ENCODE peak calls at places on chromosome 13, in seven cellular contexts. M, D, J, U, V, A and X are unnamed samples.

GRCh38 chr13:94154362-94154761 is 325.1 kb downstream of the DCT start:
- DNase-seq in M (peak), D (no peak), J (no peak), U (no peak), V (no peak), A (no peak), X (no peak)

GRCh38 chr13:20151016-20151415 is 9.8 kb downstream of the GJA3 start:
- DNase-seq in M (no peak), D (no peak), J (peak), U (no peak), V (no peak), A (no peak), X (no peak)

GRCh38 chr13:51818276-51818675 is 14.3 kb upstream of the DHRS12 start:
- DNase-seq in M (no peak), D (no peak), J (no peak), U (no peak), V (no peak), A (no peak), X (no peak)

GRCh38 chr13:42345367-42345766 is 73.4 kb downstream of the AKAP11 start:
- DNase-seq in M (no peak), D (no peak), J (no peak), U (no peak), V (no peak), A (no peak), X (no peak)

GRCh38 chr13:98839826-98840769 is 87.6 kb upstream of the SLC15A1 start:
- DNase-seq in M (peak), D (peak), J (peak), U (peak), V (no peak), A (no peak), X (peak)

GRCh38 chr13:91889641-91890040 is 491.2 kb downstream of the GPC5 start:
- DNase-seq in M (no peak), D (no peak), J (no peak), U (no peak), V (no peak), A (no peak), X (no peak)

GRCh38 chr13:43057653-43058317 is 34.4 kb downstream of the DNAJC15 start:
- DNase-seq in M (no peak), D (no peak), J (no peak), U (no peak), V (no peak), A (no peak), X (no peak)

GRCh38 chr13:25455146-25455545 is 83.4 kb downstream of the ATP8A2 start:
- DNase-seq in M (no peak), D (no peak), J (no peak), U (no peak), V (no peak), A (no peak), X (no peak)

GRCh38 chr13:112455476-112456059 is 79.4 kb downstream of the SPACA7 start:
- DNase-seq in M (no peak), D (no peak), J (no peak), U (no peak), V (no peak), A (no peak), X (no peak)

GRCh38 chr13:61192826-61193225 is 222.8 kb downstream of the PCDH20 start:
- DNase-seq in M (no peak), D (no peak), J (no peak), U (peak), V (no peak), A (no peak), X (no peak)

GRCh38 chr13:32901994-32902780 is 114.0 kb upstream of the KL start:
- DNase-seq in M (peak), D (no peak), J (no peak), U (no peak), V (no peak), A (no peak), X (no peak)

GRCh38 chr13:100627142-100627541 is 38.6 kb upstream of the GGACT start:
- DNase-seq in M (no peak), D (no peak), J (no peak), U (no peak), V (no peak), A (no peak), X (no peak)

GRCh38 chr13:47033216-47033615 is 136.4 kb upstream of the HTR2A start:
- DNase-seq in M (no peak), D (no peak), J (no peak), U (no peak), V (no peak), A (no peak), X (no peak)

GRCh38 chr13:44197791-44198770 is 175.5 kb upstream of the SERP2 start:
- DNase-seq in M (no peak), D (no peak), J (peak), U (no peak), V (no peak), A (no peak), X (no peak)

GRCh38 chr13:33172911-33173310 is 112.6 kb downstream of the STARD13 start:
- DNase-seq in M (no peak), D (no peak), J (no peak), U (no peak), V (no peak), A (no peak), X (no peak)

GRCh38 chr13:32783067-32783466 is 196.8 kb downstream of the PDS5B start:
- DNase-seq in M (no peak), D (no peak), J (no peak), U (no peak), V (no peak), A (no peak), X (no peak)

GRCh38 chr13:53242015-53242414 is 213.4 kb downstream of the OLFM4 start:
- DNase-seq in M (no peak), D (no peak), J (no peak), U (no peak), V (no peak), A (no peak), X (no peak)

GRCh38 chr13:23321534-23322241 is 111.8 kb downstream of the SACS start:
- DNase-seq in M (peak), D (no peak), J (no peak), U (peak), V (no peak), A (no peak), X (no peak)

GRCh38 chr13:113585828-113586355 is 1.3 kb downstream of the TFDP1 start:
- DNase-seq in M (no peak), D (no peak), J (no peak), U (peak), V (no peak), A (no peak), X (no peak)